ENCODE peak calls at places on chromosomes 12 and 14, in seven cellular contexts. One of them, this sample, is unnamed. For H3K9me3, the result is how much of the 10 kb centered on the place peaks cover.

GRCh38 chr12:107436376-107436775 is 249.2 kb upstream of the PWP1 start:
- DNase-seq in CD4-positive, alpha-beta T cell: no peak
- DNase-seq in tibial artery: no peak
- DNase-seq in AG04450: peak
- DNase-seq in HCT116: no peak
- DNase-seq in CD8-positive, alpha-beta memory T cell: no peak
- DNase-seq in right atrium auricular region: no peak
- DNase-seq in this sample: peak

GRCh38 chr12:3281588-3282150 is 204.5 kb downstream of the TSPAN9 start:
- DNase-seq in CD4-positive, alpha-beta T cell: no peak
- DNase-seq in tibial artery: no peak
- DNase-seq in AG04450: no peak
- DNase-seq in HCT116: no peak
- DNase-seq in CD8-positive, alpha-beta memory T cell: no peak
- DNase-seq in right atrium auricular region: no peak
- DNase-seq in this sample: peak

GRCh38 chr14:90782892-90783291 is 33.3 kb downstream of the TTC7B start:
- DNase-seq in CD4-positive, alpha-beta T cell: no peak
- DNase-seq in tibial artery: no peak
- DNase-seq in AG04450: no peak
- DNase-seq in HCT116: no peak
- DNase-seq in CD8-positive, alpha-beta memory T cell: no peak
- DNase-seq in right atrium auricular region: no peak
- DNase-seq in this sample: no peak

GRCh38 chr12:127873306-127873705 is 393.7 kb upstream of the TMEM132C start:
- DNase-seq in CD4-positive, alpha-beta T cell: no peak
- DNase-seq in tibial artery: no peak
- DNase-seq in AG04450: no peak
- DNase-seq in HCT116: no peak
- DNase-seq in CD8-positive, alpha-beta memory T cell: no peak
- DNase-seq in right atrium auricular region: no peak
- DNase-seq in this sample: no peak

GRCh38 chr12:80720516-80720915 is 3.8 kb downstream of the MYF5 start:
- DNase-seq in CD4-positive, alpha-beta T cell: no peak
- DNase-seq in tibial artery: no peak
- DNase-seq in AG04450: no peak
- DNase-seq in HCT116: no peak
- DNase-seq in CD8-positive, alpha-beta memory T cell: no peak
- DNase-seq in right atrium auricular region: no peak
- DNase-seq in this sample: no peak

GRCh38 chr12:117144599-117144998 is 45.4 kb upstream of the TESC start:
- DNase-seq in CD4-positive, alpha-beta T cell: no peak
- DNase-seq in tibial artery: no peak
- DNase-seq in AG04450: no peak
- DNase-seq in HCT116: no peak
- DNase-seq in CD8-positive, alpha-beta memory T cell: no peak
- DNase-seq in right atrium auricular region: no peak
- DNase-seq in this sample: no peak

GRCh38 chr12:6883683-6884082 is 10.6 kb upstream of the SPSB2 start:
- DNase-seq in CD4-positive, alpha-beta T cell: no peak
- DNase-seq in tibial artery: no peak
- DNase-seq in AG04450: no peak
- DNase-seq in HCT116: no peak
- DNase-seq in CD8-positive, alpha-beta memory T cell: no peak
- DNase-seq in right atrium auricular region: no peak
- DNase-seq in this sample: no peak

GRCh38 chr12:12741705-12742104 is 24.5 kb downstream of the CDKN1B start:
- DNase-seq in CD4-positive, alpha-beta T cell: no peak
- DNase-seq in tibial artery: no peak
- DNase-seq in AG04450: no peak
- DNase-seq in HCT116: no peak
- DNase-seq in CD8-positive, alpha-beta memory T cell: no peak
- DNase-seq in right atrium auricular region: no peak
- DNase-seq in this sample: no peak

GRCh38 chr12:6345319-6346071 is 3.6 kb upstream of the TNFRSF1A start:
- DNase-seq in CD4-positive, alpha-beta T cell: no peak
- DNase-seq in tibial artery: peak
- DNase-seq in AG04450: peak
- DNase-seq in HCT116: peak
- DNase-seq in CD8-positive, alpha-beta memory T cell: no peak
- DNase-seq in right atrium auricular region: peak
- DNase-seq in this sample: peak

GRCh38 chr12:45547822-45548221 is 181.7 kb upstream of the ARID2 start:
- DNase-seq in CD4-positive, alpha-beta T cell: no peak
- DNase-seq in tibial artery: no peak
- DNase-seq in AG04450: no peak
- DNase-seq in HCT116: no peak
- DNase-seq in CD8-positive, alpha-beta memory T cell: no peak
- DNase-seq in right atrium auricular region: no peak
- DNase-seq in this sample: no peak

GRCh38 chr12:63978519-63978918 is 134.0 kb downstream of the SRGAP1 start:
- DNase-seq in CD4-positive, alpha-beta T cell: no peak
- DNase-seq in tibial artery: no peak
- DNase-seq in AG04450: peak
- DNase-seq in HCT116: peak
- DNase-seq in CD8-positive, alpha-beta memory T cell: no peak
- DNase-seq in right atrium auricular region: no peak
- DNase-seq in this sample: no peak

GRCh38 chr12:15987696-15988095 is 76.6 kb downstream of the DERA start:
- DNase-seq in CD4-positive, alpha-beta T cell: no peak
- DNase-seq in tibial artery: no peak
- DNase-seq in AG04450: no peak
- DNase-seq in HCT116: no peak
- DNase-seq in CD8-positive, alpha-beta memory T cell: no peak
- DNase-seq in right atrium auricular region: no peak
- DNase-seq in this sample: no peak

GRCh38 chr12:94571556-94571955 is 78.8 kb downstream of the TMCC3 start:
- DNase-seq in CD4-positive, alpha-beta T cell: no peak
- DNase-seq in tibial artery: no peak
- DNase-seq in AG04450: peak
- DNase-seq in HCT116: peak
- DNase-seq in CD8-positive, alpha-beta memory T cell: no peak
- DNase-seq in right atrium auricular region: no peak
- DNase-seq in this sample: peak

GRCh38 chr12:102356690-102357089 is 123.7 kb downstream of the IGF1 start:
- DNase-seq in CD4-positive, alpha-beta T cell: no peak
- DNase-seq in tibial artery: no peak
- DNase-seq in AG04450: no peak
- DNase-seq in HCT116: no peak
- DNase-seq in CD8-positive, alpha-beta memory T cell: no peak
- DNase-seq in right atrium auricular region: no peak
- DNase-seq in this sample: no peak

GRCh38 chr14:54312166-54312801 is 84.5 kb upstream of the CDKN3 start:
- DNase-seq in CD4-positive, alpha-beta T cell: no peak
- DNase-seq in tibial artery: no peak
- DNase-seq in AG04450: peak
- DNase-seq in HCT116: peak
- DNase-seq in CD8-positive, alpha-beta memory T cell: no peak
- DNase-seq in right atrium auricular region: no peak
- DNase-seq in this sample: peak

GRCh38 chr12:11718768-11719253 is 69.3 kb downstream of the ETV6 start:
- DNase-seq in CD4-positive, alpha-beta T cell: no peak
- DNase-seq in tibial artery: no peak
- DNase-seq in AG04450: no peak
- DNase-seq in HCT116: no peak
- DNase-seq in CD8-positive, alpha-beta memory T cell: no peak
- DNase-seq in right atrium auricular region: no peak
- DNase-seq in this sample: no peak

GRCh38 chr12:13000616-13000934 is 510 bp upstream of the HEBP1 start:
- DNase-seq in CD4-positive, alpha-beta T cell: no peak
- DNase-seq in tibial artery: no peak
- DNase-seq in AG04450: no peak
- DNase-seq in HCT116: peak
- DNase-seq in CD8-positive, alpha-beta memory T cell: no peak
- DNase-seq in right atrium auricular region: peak
- DNase-seq in this sample: no peak

GRCh38 chr14:49640540-49641417 is 5.7 kb upstream of the DNAAF2 start:
- DNase-seq in CD4-positive, alpha-beta T cell: no peak
- DNase-seq in tibial artery: no peak
- DNase-seq in AG04450: no peak
- DNase-seq in HCT116: no peak
- DNase-seq in CD8-positive, alpha-beta memory T cell: no peak
- DNase-seq in right atrium auricular region: no peak
- DNase-seq in this sample: no peak

GRCh38 chr14:101707285-101707842 is 54.1 kb upstream of the PPP2R5C start:
- DNase-seq in CD4-positive, alpha-beta T cell: peak
- DNase-seq in tibial artery: no peak
- DNase-seq in AG04450: peak
- DNase-seq in HCT116: peak
- DNase-seq in CD8-positive, alpha-beta memory T cell: peak
- DNase-seq in right atrium auricular region: peak
- DNase-seq in this sample: peak

GRCh38 chr12:66984962-66985361 is 284.2 kb upstream of the CAND1 start:
- DNase-seq in CD4-positive, alpha-beta T cell: no peak
- DNase-seq in tibial artery: no peak
- DNase-seq in AG04450: no peak
- DNase-seq in HCT116: no peak
- DNase-seq in CD8-positive, alpha-beta memory T cell: no peak
- DNase-seq in right atrium auricular region: no peak
- DNase-seq in this sample: no peak

GRCh38 chr14:26130690-26131089 is 467.1 kb downstream of the NOVA1 start:
- DNase-seq in CD4-positive, alpha-beta T cell: no peak
- DNase-seq in tibial artery: no peak
- DNase-seq in AG04450: no peak
- DNase-seq in HCT116: no peak
- DNase-seq in CD8-positive, alpha-beta memory T cell: no peak
- DNase-seq in right atrium auricular region: no peak
- DNase-seq in this sample: no peak

GRCh38 chr14:26137161-26137560 is 460.7 kb downstream of the NOVA1 start:
- DNase-seq in CD4-positive, alpha-beta T cell: no peak
- DNase-seq in tibial artery: no peak
- DNase-seq in AG04450: no peak
- DNase-seq in HCT116: no peak
- DNase-seq in CD8-positive, alpha-beta memory T cell: no peak
- DNase-seq in right atrium auricular region: no peak
- DNase-seq in this sample: no peak

GRCh38 chr14:26128931-26129674 is 468.7 kb downstream of the NOVA1 start:
- DNase-seq in CD4-positive, alpha-beta T cell: no peak
- DNase-seq in tibial artery: no peak
- DNase-seq in AG04450: no peak
- DNase-seq in HCT116: no peak
- DNase-seq in CD8-positive, alpha-beta memory T cell: no peak
- DNase-seq in right atrium auricular region: no peak
- DNase-seq in this sample: no peak

DNA sequence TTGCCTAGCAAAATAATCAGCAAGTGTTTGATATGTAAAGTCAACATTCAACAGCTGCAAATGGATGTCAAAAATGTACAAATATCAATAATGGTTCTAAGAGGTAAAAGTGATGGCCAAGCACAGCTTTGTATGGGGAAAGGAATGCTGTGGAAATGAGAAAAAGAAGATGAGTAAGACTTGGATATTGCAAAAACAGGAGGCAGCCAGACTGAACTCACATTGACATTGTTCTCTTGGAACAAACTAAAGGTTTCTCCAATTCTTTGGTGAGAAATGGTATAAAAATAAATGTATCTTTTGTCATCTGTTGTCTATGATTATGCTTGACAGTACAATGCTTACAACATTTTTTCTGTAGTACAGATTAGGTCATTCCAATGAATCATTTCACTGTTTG is 465.8 kb downstream of the NOVA1 start:
- DNase-seq in CD4-positive, alpha-beta T cell: no peak
- DNase-seq in tibial artery: no peak
- DNase-seq in AG04450: no peak
- DNase-seq in HCT116: no peak
- DNase-seq in CD8-positive, alpha-beta memory T cell: no peak
- DNase-seq in right atrium auricular region: no peak
- DNase-seq in this sample: no peak
- H3K9me3 ChIP-seq in CD4-positive, alpha-beta T cell: under half
- H3K9me3 ChIP-seq in tibial artery: under half
- H3K9me3 ChIP-seq in AG04450: under half
- H3K9me3 ChIP-seq in HCT116: under half
- H3K9me3 ChIP-seq in CD8-positive, alpha-beta memory T cell: under half
- H3K9me3 ChIP-seq in right atrium auricular region: under half
- H3K9me3 ChIP-seq in this sample: under half

GRCh38 chr14:105927094-105927475 is 400.7 kb downstream of the TMEM121 start:
- DNase-seq in CD4-positive, alpha-beta T cell: no peak
- DNase-seq in tibial artery: no peak
- DNase-seq in AG04450: no peak
- DNase-seq in HCT116: no peak
- DNase-seq in CD8-positive, alpha-beta memory T cell: no peak
- DNase-seq in right atrium auricular region: no peak
- DNase-seq in this sample: no peak

GRCh38 chr14:105927661-105928060 is 401.3 kb downstream of the TMEM121 start:
- DNase-seq in CD4-positive, alpha-beta T cell: no peak
- DNase-seq in tibial artery: no peak
- DNase-seq in AG04450: no peak
- DNase-seq in HCT116: no peak
- DNase-seq in CD8-positive, alpha-beta memory T cell: no peak
- DNase-seq in right atrium auricular region: no peak
- DNase-seq in this sample: no peak

GRCh38 chr14:105930572-105930971 is 404.2 kb downstream of the TMEM121 start:
- DNase-seq in CD4-positive, alpha-beta T cell: no peak
- DNase-seq in tibial artery: no peak
- DNase-seq in AG04450: no peak
- DNase-seq in HCT116: no peak
- DNase-seq in CD8-positive, alpha-beta memory T cell: no peak
- DNase-seq in right atrium auricular region: no peak
- DNase-seq in this sample: no peak

GRCh38 chr14:105931808-105932483 is 405.6 kb downstream of the TMEM121 start:
- DNase-seq in CD4-positive, alpha-beta T cell: no peak
- DNase-seq in tibial artery: no peak
- DNase-seq in AG04450: no peak
- DNase-seq in HCT116: no peak
- DNase-seq in CD8-positive, alpha-beta memory T cell: no peak
- DNase-seq in right atrium auricular region: no peak
- DNase-seq in this sample: no peak

GRCh38 chr14:105929327-105930081 is 403.1 kb downstream of the TMEM121 start:
- DNase-seq in CD4-positive, alpha-beta T cell: no peak
- DNase-seq in tibial artery: no peak
- DNase-seq in AG04450: no peak
- DNase-seq in HCT116: no peak
- DNase-seq in CD8-positive, alpha-beta memory T cell: no peak
- DNase-seq in right atrium auricular region: no peak
- DNase-seq in this sample: no peak
- H3K9me3 ChIP-seq in CD4-positive, alpha-beta T cell: under half
- H3K9me3 ChIP-seq in tibial artery: under half
- H3K9me3 ChIP-seq in AG04450: half or more
- H3K9me3 ChIP-seq in HCT116: under half
- H3K9me3 ChIP-seq in CD8-positive, alpha-beta memory T cell: under half
- H3K9me3 ChIP-seq in right atrium auricular region: under half
- H3K9me3 ChIP-seq in this sample: under half

GRCh38 chr12:133206390-133206789 is 25.1 kb downstream of the ZNF268 start:
- DNase-seq in CD4-positive, alpha-beta T cell: no peak
- DNase-seq in tibial artery: no peak
- DNase-seq in AG04450: no peak
- DNase-seq in HCT116: no peak
- DNase-seq in CD8-positive, alpha-beta memory T cell: no peak
- DNase-seq in right atrium auricular region: no peak
- DNase-seq in this sample: no peak
- H3K9me3 ChIP-seq in CD4-positive, alpha-beta T cell: half or more
- H3K9me3 ChIP-seq in tibial artery: half or more
- H3K9me3 ChIP-seq in AG04450: half or more
- H3K9me3 ChIP-seq in HCT116: half or more
- H3K9me3 ChIP-seq in CD8-positive, alpha-beta memory T cell: half or more
- H3K9me3 ChIP-seq in right atrium auricular region: half or more
- H3K9me3 ChIP-seq in this sample: half or more

DNA sequence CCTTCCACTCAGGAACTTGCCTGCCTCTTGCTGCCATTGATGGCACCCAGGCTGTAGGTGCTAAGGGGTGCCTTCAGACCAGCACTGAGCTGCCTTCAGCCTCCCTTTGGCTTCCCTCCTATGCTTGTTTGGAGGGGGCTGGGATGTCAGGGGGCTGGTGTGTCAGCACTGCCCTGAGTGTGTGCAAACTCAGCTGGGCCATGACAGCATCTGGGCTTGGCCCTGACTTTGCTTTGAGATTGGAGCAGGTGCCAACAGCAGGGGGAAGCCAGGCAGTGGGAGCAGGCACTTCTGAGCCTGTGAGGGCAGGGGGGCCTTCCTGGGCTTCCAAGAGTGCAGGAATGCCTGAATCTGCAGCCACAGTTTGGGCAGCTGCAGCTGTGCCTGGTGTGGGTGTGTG is 56.9 kb downstream of the ATP23 start:
- DNase-seq in CD4-positive, alpha-beta T cell: no peak
- DNase-seq in tibial artery: no peak
- DNase-seq in AG04450: no peak
- DNase-seq in HCT116: no peak
- DNase-seq in CD8-positive, alpha-beta memory T cell: no peak
- DNase-seq in right atrium auricular region: no peak
- DNase-seq in this sample: no peak
- H3K9me3 ChIP-seq in CD4-positive, alpha-beta T cell: half or more
- H3K9me3 ChIP-seq in tibial artery: under half
- H3K9me3 ChIP-seq in AG04450: under half
- H3K9me3 ChIP-seq in HCT116: under half
- H3K9me3 ChIP-seq in CD8-positive, alpha-beta memory T cell: under half
- H3K9me3 ChIP-seq in right atrium auricular region: under half
- H3K9me3 ChIP-seq in this sample: under half